ENCODE peak calls at places on chromosomes 6 and 20, in five cellular contexts. T is upper lobe of left lung, F is K562, I is GM12878, K is HepG2. C is an unnamed sample.

GRCh38 chr20:35166242-35166830 is 5.5 kb upstream of the PROCR start:
- ATAC-seq in T (peak; percentile 29), K (peak; percentile 71), I (no peak), F (peak; percentile 81), C (peak; percentile 89)

GRCh38 chr20:366042-366718 is 14.4 kb upstream of the TRIB3 start:
- ATAC-seq in T (no peak), K (no peak), F (no peak), I (no peak), C (no peak)

GRCh38 chr6:106084973-106085686 is 1.0 kb upstream of the PRDM1 start:
- ATAC-seq in K (peak; percentile 51), I (no peak), T (no peak), F (no peak), C (no peak)

GRCh38 chr6:162620067-162620466 is 107.5 kb downstream of the PRKN start:
- ATAC-seq in F (no peak), I (no peak), T (no peak), K (no peak), C (no peak)

GRCh38 chr20:52945862-52946522 is 26.2 kb upstream of the TSHZ2 start:
- ATAC-seq in F (no peak), I (no peak), T (no peak), K (no peak), C (no peak)

GRCh38 chr6:126054802-126055201 is 68.5 kb downstream of the TRMT11 start:
- ATAC-seq in T (no peak), K (no peak), I (no peak), F (peak; percentile 6), C (no peak)

GRCh38 chr6:89997456-89998445 is 103.5 kb downstream of the GJA10 start:
- ATAC-seq in F (no peak), T (no peak), I (no peak), K (no peak), C (peak; percentile 71)

GRCh38 chr6:104638841-104639290 is 220.9 kb downstream of the HACE1 start:
- ATAC-seq in T (peak; percentile 68), K (no peak), I (peak; percentile 42), F (no peak), C (peak; percentile 75)

GRCh38 chr6:75230484-75231325 is 12.9 kb downstream of the COX7A2 start:
- ATAC-seq in T (peak; percentile 82), I (peak; percentile 46), K (peak; percentile 94), F (peak; percentile 91), C (peak; percentile 74)

GRCh38 chr6:150756170-150756569 is 109.3 kb upstream of the MTHFD1L start:
- ATAC-seq in I (no peak), K (no peak), T (no peak), F (no peak), C (no peak)

GRCh38 chr6:984031-984430 is 291.1 kb upstream of the EXOC2 start:
- ATAC-seq in F (no peak), T (no peak), K (no peak), I (no peak), C (no peak)

GRCh38 chr6:107917468-107918375 is 40.3 kb downstream of the SEC63 start:
- ATAC-seq in F (no peak), I (peak; percentile 61), T (no peak), K (no peak), C (no peak)

GRCh38 chr20:44917399-44917798 is 7.5 kb downstream of the PABPC1L start:
- ATAC-seq in T (no peak), K (no peak), I (no peak), F (no peak), C (no peak)

GRCh38 chr6:19562468-19562867 is 274.7 kb upstream of the ID4 start:
- ATAC-seq in F (no peak), K (no peak), T (no peak), I (no peak), C (no peak)

GRCh38 chr6:75609639-75610590 is 8.2 kb downstream of the SENP6 start:
- ATAC-seq in K (no peak), F (no peak), T (no peak), I (no peak), C (no peak)

GRCh38 chr20:52219441-52219840 is 27.9 kb upstream of the ZFP64 start:
- ATAC-seq in T (no peak), F (no peak), I (no peak), K (peak; percentile 74), C (no peak)

GRCh38 chr6:161351855-161352254 is 78.0 kb upstream of the AGPAT4 start:
- ATAC-seq in F (peak; percentile 60), T (no peak), I (no peak), K (no peak), C (no peak)

GRCh38 chr20:48841861-48842529 is 14.2 kb upstream of the PREX1 start:
- ATAC-seq in I (no peak), T (no peak), F (peak; percentile 69), K (no peak), C (no peak)

GRCh38 chr20:23257848-23258746 is 92.5 kb upstream of the NXT1 start:
- ATAC-seq in T (peak; percentile 86), I (no peak), F (no peak), K (no peak), C (peak; percentile 80)

GRCh38 chr6:88708197-88708744 is 255.1 kb downstream of the RNGTT start:
- ATAC-seq in T (no peak), F (peak; percentile 53), K (peak; percentile 72), I (no peak), C (no peak)

GRCh38 chr20:41534842-41535241 is 83.3 kb downstream of the CHD6 start:
- ATAC-seq in T (no peak), I (no peak), F (peak; percentile 33), K (no peak), C (no peak)

GRCh38 chr20:23190557-23190956 is 104.4 kb upstream of the CD93 start:
- ATAC-seq in F (no peak), K (no peak), I (no peak), T (no peak), C (no peak)

GRCh38 chr20:25571817-25572216 is 13.5 kb downstream of the NINL start:
- ATAC-seq in K (peak; percentile 15), F (no peak), T (no peak), I (no peak), C (no peak)

GRCh38 chr6:81876977-81877376 is 124.5 kb upstream of the TENT5A start:
- ATAC-seq in T (no peak), F (no peak), I (no peak), K (no peak), C (no peak)

GRCh38 chr6:11278207-11278559 is 45.7 kb upstream of the NEDD9 start:
- ATAC-seq in F (no peak), T (no peak), I (peak; percentile 67), K (no peak), C (no peak)

GRCh38 chr20:20624914-20625313 is 87.5 kb downstream of the RALGAPA2 start:
- ATAC-seq in T (no peak), K (no peak), I (no peak), F (no peak), C (no peak)

GRCh38 chr6:43669050-43669921 is 18.3 kb downstream of the MRPS18A start:
- ATAC-seq in K (no peak), F (peak; percentile 14), T (peak; percentile 69), I (no peak), C (peak; percentile 59)

GRCh38 chr20:46401478-46401860 is 4.9 kb downstream of the ELMO2 start:
- ATAC-seq in K (no peak), I (peak; percentile 31), F (no peak), T (no peak), C (no peak)

GRCh38 chr20:46399401-46399800 is 7.0 kb downstream of the ELMO2 start:
- ATAC-seq in F (no peak), K (no peak), T (peak; percentile 45), I (peak; percentile 32), C (no peak)

GRCh38 chr20:46400253-46400652 is 6.2 kb downstream of the ELMO2 start:
- ATAC-seq in I (peak; percentile 14), F (peak; percentile 63), K (no peak), T (peak; percentile 85), C (peak; percentile 92)

GRCh38 chr20:46402236-46402886 is 4.1 kb downstream of the ELMO2 start:
- ATAC-seq in T (no peak), F (no peak), I (no peak), K (no peak), C (no peak)

GRCh38 chr20:46400828-46401477 is 5.5 kb downstream of the ELMO2 start:
- ATAC-seq in F (peak; percentile 42), T (peak; percentile 42), I (peak; percentile 14), K (no peak), C (no peak)
- H3K4me1 ChIP-seq in F (peaks cover 26% of the 10 kb centered on the region), T (peaks cover 74% of the 10 kb centered on the region), I (peaks cover 50% of the 10 kb centered on the region), K (peaks cover 50% of the 10 kb centered on the region), C (peaks cover 55% of the 10 kb centered on the region)

DNA sequence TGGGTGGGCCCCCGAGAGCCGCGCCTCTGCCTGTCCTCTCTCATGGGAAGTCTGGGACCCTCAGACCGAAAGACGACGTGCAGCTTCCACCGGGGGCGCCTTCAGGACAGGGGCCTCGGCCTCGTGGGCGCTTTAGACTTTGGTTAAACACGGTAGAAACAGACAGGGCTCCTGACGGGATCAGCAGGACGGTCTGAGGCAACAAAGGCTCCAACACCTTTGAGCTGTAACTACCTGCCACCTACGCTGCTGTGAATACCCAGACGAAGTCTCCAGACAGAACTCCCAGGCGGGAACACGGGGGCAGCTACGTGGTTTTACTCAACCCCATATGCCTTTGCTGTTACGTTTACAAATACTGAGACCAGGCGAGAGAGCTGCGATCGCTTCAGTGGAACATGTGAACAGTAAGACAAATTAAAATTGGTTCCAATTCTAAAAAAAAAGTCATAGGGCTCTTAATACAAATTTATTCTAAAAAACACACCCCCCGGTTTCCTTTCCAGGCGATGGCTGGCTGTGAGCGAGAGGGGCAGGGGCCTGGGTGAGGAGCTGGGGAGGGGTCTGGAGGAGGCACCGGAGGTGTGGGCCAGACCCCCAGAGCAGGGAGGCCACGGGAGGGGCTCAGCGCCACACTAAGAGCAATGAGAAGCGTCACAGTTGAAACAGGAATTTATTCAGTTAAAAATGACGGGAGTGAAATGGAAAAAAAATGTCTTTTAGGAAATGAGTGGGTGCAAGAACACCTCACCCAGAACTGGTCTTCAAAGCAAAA is 453.2 kb downstream of the QKI start:
- ATAC-seq in T (no peak), I (no peak), F (peak; percentile 51), K (peak; percentile 69), C (no peak)
- TF ChIP-seq EP300 in T (no peak), I (no peak), F (no peak), K (no peak), C (no peak)

DNA sequence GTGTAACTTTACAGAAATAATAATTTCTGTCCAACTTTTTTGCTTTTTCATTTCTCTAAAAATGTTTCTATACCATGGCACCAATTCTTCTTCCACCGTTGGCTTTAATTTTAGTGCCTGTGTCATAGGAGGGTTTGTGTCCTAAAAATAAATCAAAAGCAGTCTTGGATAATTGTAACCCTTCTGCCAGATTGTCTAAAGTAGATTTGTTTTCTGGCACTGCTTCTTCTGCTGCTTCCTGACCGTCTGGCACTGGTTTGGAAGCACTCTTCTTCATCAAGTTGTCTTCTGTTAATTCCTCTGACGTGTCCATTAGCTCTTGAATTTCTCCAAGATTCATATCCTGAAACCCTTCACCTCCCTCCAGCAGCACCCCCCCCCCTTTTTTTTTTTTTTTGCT is 33.1 kb downstream of the SCAF8 start:
- ATAC-seq in T (no peak), F (no peak), I (no peak), K (no peak), C (no peak)
- TF ChIP-seq POLR2AphosphoS5 in T (no peak), F (no peak), I (no peak), K (no peak), C (no peak)

GRCh38 chr20:31682927-31683326 is 39.7 kb downstream of the BCL2L1 start:
- ATAC-seq in F (no peak), T (no peak), I (no peak), K (no peak), C (no peak)

GRCh38 chr20:31680286-31681127 is 42.2 kb downstream of the BCL2L1 start:
- ATAC-seq in K (no peak), T (no peak), I (no peak), F (no peak), C (no peak)

GRCh38 chr20:31681128-31681727 is 41.4 kb downstream of the BCL2L1 start:
- ATAC-seq in K (no peak), F (no peak), T (no peak), I (no peak), C (no peak)

GRCh38 chr20:31682352-31682751 is 40.3 kb downstream of the BCL2L1 start:
- ATAC-seq in F (no peak), K (no peak), I (no peak), T (no peak), C (no peak)

GRCh38 chr20:31681769-31682168 is 40.9 kb downstream of the BCL2L1 start:
- ATAC-seq in K (peak; percentile 1), T (no peak), F (no peak), I (no peak), C (no peak)
- H3K4me1 ChIP-seq in K (peaks cover 96% of the 10 kb centered on the region), T (peaks cover 64% of the 10 kb centered on the region), F (peaks cover 92% of the 10 kb centered on the region), I (peaks cover 32% of the 10 kb centered on the region), C (peaks cover 94% of the 10 kb centered on the region)